ENCODE peak calls at places on chromosomes 2 and 18, in four cellular contexts. V, X, W and Y are unnamed samples.

GRCh38 chr2:190333395-190333794 is 10.0 kb upstream of the INPP1 start:
- DNase-seq in V (no peak), X (no peak), W (no peak), Y (no peak)

GRCh38 chr2:188380280-188380679 is 88.6 kb downstream of the GULP1 start:
- DNase-seq in V (no peak), X (no peak), W (peak), Y (no peak)

GRCh38 chr2:128632491-128632780 is 313.8 kb upstream of the HS6ST1 start:
- DNase-seq in V (no peak), X (no peak), W (no peak), Y (no peak)

GRCh38 chr18:42086288-42086687 is 131.3 kb downstream of the PIK3C3 start:
- DNase-seq in V (no peak), X (no peak), W (peak), Y (no peak)

GRCh38 chr2:95300391-95300938 is 3.3 kb downstream of the KCNIP3 start:
- DNase-seq in V (no peak), X (no peak), W (no peak), Y (peak)

GRCh38 chr2:88481937-88482336 is 29.4 kb upstream of the FOXI3 start:
- DNase-seq in V (no peak), X (no peak), W (peak), Y (no peak)

GRCh38 chr2:43082111-43082877 is 144.1 kb downstream of the ZFP36L2 start:
- DNase-seq in V (peak), X (no peak), W (peak), Y (no peak)

GRCh38 chr2:36482576-36483214 is 115.3 kb downstream of the FEZ2 start:
- DNase-seq in V (no peak), X (no peak), W (no peak), Y (no peak)

GRCh38 chr2:236085647-236086046 is 82.5 kb downstream of the GBX2 start:
- DNase-seq in V (no peak), X (peak), W (no peak), Y (no peak)

GRCh38 chr18:77161954-77162353 is 29.4 kb upstream of the MBP start:
- DNase-seq in V (no peak), X (no peak), W (peak), Y (no peak)

GRCh38 chr2:48170281-48170680 is 264.0 kb upstream of the FBXO11 start:
- DNase-seq in V (peak), X (no peak), W (no peak), Y (no peak)

GRCh38 chr18:8229786-8230185 is 379.5 kb upstream of the RAB12 start:
- DNase-seq in V (no peak), X (no peak), W (peak), Y (no peak)

GRCh38 chr2:197242719-197243118 is 67.9 kb downstream of the ANKRD44 start:
- DNase-seq in V (no peak), X (no peak), W (no peak), Y (no peak)

GRCh38 chr2:38187416-38188127 is 111.6 kb upstream of the CYP1B1 start:
- DNase-seq in V (peak), X (no peak), W (peak), Y (peak)
- TF ChIP-seq CTCF in V (no peak), X (no peak), W (no peak), Y (no peak)

GRCh38 chr2:232327089-232328037 is 51.2 kb upstream of the ALPP start:
- DNase-seq in V (no peak), X (peak), W (peak), Y (peak)

GRCh38 chr2:232328516-232329460 is 49.8 kb upstream of the ALPP start:
- DNase-seq in V (no peak), X (no peak), W (no peak), Y (no peak)

GRCh38 chr2:232330068-232330999 is 48.2 kb upstream of the ALPP start:
- DNase-seq in V (no peak), X (no peak), W (no peak), Y (no peak)

GRCh38 chr2:232329716-232330067 is 48.9 kb upstream of the ALPP start:
- DNase-seq in V (no peak), X (no peak), W (no peak), Y (no peak)

GRCh38 chr2:232328038-232328435 is 50.5 kb upstream of the ALPP start:
- DNase-seq in V (no peak), X (no peak), W (no peak), Y (no peak)
- TF ChIP-seq CTCF in V (no peak), X (no peak), W (peak), Y (no peak)

GRCh38 chr2:41884718-41885117 is 163.1 kb upstream of the PKDCC start:
- DNase-seq in V (no peak), X (no peak), W (no peak), Y (no peak)
- TF ChIP-seq CTCF in V (no peak), X (no peak), W (no peak), Y (no peak)

GRCh38 chr2:181430406-181431199 is 26.6 kb upstream of the ITGA4 start:
- DNase-seq in V (no peak), X (no peak), W (peak), Y (no peak)
- TF ChIP-seq CTCF in V (peak), X (peak), W (peak), Y (peak)

GRCh38 chr2:100029460-100029859 is 112.9 kb downstream of the AFF3 start:
- DNase-seq in V (no peak), X (no peak), W (no peak), Y (no peak)
- TF ChIP-seq CTCF in V (peak), X (peak), W (no peak), Y (no peak)